ENCODE peak calls at places on chromosomes 13 and 19, in seven cellular contexts. A is CD4-positive, alpha-beta T cell; V is foreskin fibroblast; X is T-helper 9 cell; W is AG09309; K is NCI-H774; H is activated CD8-positive, alpha-beta T cell treated with anti-CD3 and anti-CD28 coated beads for 36 hours. R is an unnamed sample.

GRCh38 chr13:29067306-29067945 is 247.3 kb downstream of the MTUS2 start:
- DNase-seq in A (no peak), V (no peak), K (no peak), H (no peak), X (no peak), W (no peak), R (no peak)

GRCh38 chr19:7852851-7853759 is 21.1 kb downstream of the PRR36 start:
- DNase-seq in V (peak; percentile 78), X (peak; percentile 60), H (peak; percentile 85), K (peak; percentile 89), A (peak; percentile 75), W (no peak), R (peak; percentile 85)

GRCh38 chr19:17618919-17619318 is 63.5 kb downstream of the COLGALT1 start:
- DNase-seq in A (no peak), V (no peak), W (no peak), K (no peak), H (no peak), X (no peak), R (no peak)

GRCh38 chr13:21074601-21075302 is 13.4 kb upstream of the LATS2 start:
- DNase-seq in H (peak; percentile 80), V (peak; percentile 41), X (no peak), W (no peak), K (no peak), A (peak; percentile 35), R (no peak)

GRCh38 chr13:42041017-42041683 is 7.3 kb upstream of the DGKH start:
- DNase-seq in H (peak; percentile 54), A (no peak), V (peak; percentile 72), X (peak; percentile 18), K (peak; percentile 2), W (no peak), R (peak; percentile 78)

GRCh38 chr13:28576037-28576436 is 81.1 kb upstream of the FLT1 start:
- DNase-seq in A (no peak), X (no peak), W (no peak), V (no peak), K (no peak), H (no peak), R (no peak)

GRCh38 chr19:2455481-2456300 is 1.1 kb downstream of the LMNB2 start:
- DNase-seq in A (peak; percentile 48), V (peak; percentile 66), H (peak; percentile 69), W (no peak), K (no peak), X (peak; percentile 52), R (peak; percentile 69)

GRCh38 chr19:17243854-17244617 is 1.7 kb downstream of the NR2F6 start:
- DNase-seq in X (no peak), A (no peak), K (no peak), V (peak; percentile 80), W (no peak), H (no peak), R (no peak)

GRCh38 chr13:26458196-26458734 is 99.2 kb upstream of the WASF3 start:
- DNase-seq in K (no peak), W (no peak), H (no peak), V (no peak), X (no peak), A (no peak), R (no peak)

GRCh38 chr19:52397310-52398090 is at the start of gene ZNF528:
- DNase-seq in H (peak; percentile 97), V (peak; percentile 98), X (peak; percentile 87), A (peak; percentile 94), K (peak; percentile 77), W (peak; percentile 55), R (peak; percentile 93)

R was measured in GM12865.